ENCODE peak calls at places on chromosome 9, in ten cellular contexts. T is CD8-positive, alpha-beta T cell; P is stomach; H is cardiac muscle cell; W is body of pancreas; Z is ovary; D is Caco-2; K is pancreas; V is IMR-90; B is tibial artery. L is an unnamed sample. For H3K4me1 and H3K9me3, the result is how much of the 10 kb centered on the place peaks cover.

GRCh38 chr9:110543631-110544051 is 35.9 kb downstream of the SVEP1 start:
- DNase-seq in T (no peak), P (no peak), H (peak), W (peak), Z (peak), D (no peak), K (no peak), V (no peak), B (no peak), L (no peak)

GRCh38 chr9:112112941-112113399 is 62.1 kb downstream of the SUSD1 start:
- DNase-seq in T (no peak), P (peak), H (peak), W (peak), Z (no peak), D (peak), K (peak), V (no peak), B (no peak), L (no peak)

GRCh38 chr9:9730174-9730573 is 882.6 kb downstream of the PTPRD start:
- DNase-seq in T (no peak), P (no peak), H (no peak), W (no peak), Z (no peak), D (no peak), K (no peak), V (no peak), B (no peak), L (no peak)

GRCh38 chr9:13899924-13900323 is 414.0 kb downstream of the NFIB start:
- DNase-seq in T (no peak), P (no peak), H (no peak), W (no peak), Z (no peak), D (no peak), K (no peak), V (no peak), B (no peak), L (no peak)

GRCh38 chr9:131709741-131710499 is 30.0 kb downstream of the RAPGEF1 start:
- DNase-seq in T (no peak), P (no peak), H (peak), W (no peak), Z (no peak), D (no peak), K (no peak), V (peak), B (no peak), L (no peak)

GRCh38 chr9:99490736-99491135 is 268.7 kb downstream of the SEC61B start:
- DNase-seq in T (no peak), P (no peak), H (no peak), W (no peak), Z (no peak), D (no peak), K (no peak), V (peak), B (no peak), L (no peak)

GRCh38 chr9:95049761-95050160 is 267.7 kb downstream of the FANCC start:
- DNase-seq in T (no peak), P (no peak), H (peak), W (no peak), Z (no peak), D (no peak), K (no peak), V (no peak), B (no peak), L (no peak)

GRCh38 chr9:33051149-33051548 is 25.3 kb downstream of the SMU1 start:
- DNase-seq in T (no peak), P (no peak), H (no peak), W (no peak), Z (no peak), D (no peak), K (no peak), V (no peak), B (no peak), L (no peak)

GRCh38 chr9:95249986-95250385 is 67.5 kb downstream of the FANCC start:
- DNase-seq in T (no peak), P (no peak), H (no peak), W (peak), Z (no peak), D (no peak), K (peak), V (no peak), B (no peak), L (no peak)

GRCh38 chr9:88991066-88992030 is at the start of gene S1PR3:
- DNase-seq in T (no peak), P (peak), H (peak), W (peak), Z (peak), D (peak), K (peak), V (no peak), B (peak), L (peak)

GRCh38 chr9:70873506-70873905 is 247.9 kb downstream of the TRPM3 start:
- DNase-seq in T (no peak), P (no peak), H (no peak), W (no peak), Z (no peak), D (no peak), K (no peak), V (no peak), B (no peak), L (no peak)

GRCh38 chr9:108125541-108125940 is 636.0 kb upstream of the KLF4 start:
- DNase-seq in T (no peak), P (no peak), H (no peak), W (no peak), Z (no peak), D (peak), K (no peak), V (no peak), B (no peak), L (no peak)
- TF ChIP-seq CTCF in T (no peak), P (no peak), H (peak), W (no peak), Z (no peak), D (peak), K (no peak), V (no peak), B (no peak), L (no peak)

GRCh38 chr9:4510546-4511322 is 20.5 kb downstream of the SLC1A1 start:
- DNase-seq in T (no peak), P (no peak), H (no peak), W (no peak), Z (no peak), D (peak), K (no peak), V (no peak), B (no peak), L (no peak)

GRCh38 chr9:4509590-4509984 is 19.3 kb downstream of the SLC1A1 start:
- DNase-seq in T (no peak), P (no peak), H (no peak), W (no peak), Z (no peak), D (no peak), K (no peak), V (no peak), B (no peak), L (no peak)

GRCh38 chr9:4517274-4517673 is 27.0 kb downstream of the SLC1A1 start:
- DNase-seq in T (no peak), P (no peak), H (no peak), W (no peak), Z (no peak), D (no peak), K (no peak), V (peak), B (no peak), L (no peak)

GRCh38 chr9:4515958-4516375 is 25.7 kb downstream of the SLC1A1 start:
- DNase-seq in T (no peak), P (no peak), H (peak), W (no peak), Z (no peak), D (no peak), K (no peak), V (peak), B (no peak), L (no peak)

GRCh38 chr9:4514252-4515128 is 24.2 kb downstream of the SLC1A1 start:
- DNase-seq in T (no peak), P (no peak), H (no peak), W (no peak), Z (no peak), D (no peak), K (no peak), V (no peak), B (no peak), L (no peak)
- H3K4me1 ChIP-seq in T (under half), P (under half), H (under half), W (under half), Z (under half), D (under half), K (under half), V (under half), B (under half), L (under half)

DNA sequence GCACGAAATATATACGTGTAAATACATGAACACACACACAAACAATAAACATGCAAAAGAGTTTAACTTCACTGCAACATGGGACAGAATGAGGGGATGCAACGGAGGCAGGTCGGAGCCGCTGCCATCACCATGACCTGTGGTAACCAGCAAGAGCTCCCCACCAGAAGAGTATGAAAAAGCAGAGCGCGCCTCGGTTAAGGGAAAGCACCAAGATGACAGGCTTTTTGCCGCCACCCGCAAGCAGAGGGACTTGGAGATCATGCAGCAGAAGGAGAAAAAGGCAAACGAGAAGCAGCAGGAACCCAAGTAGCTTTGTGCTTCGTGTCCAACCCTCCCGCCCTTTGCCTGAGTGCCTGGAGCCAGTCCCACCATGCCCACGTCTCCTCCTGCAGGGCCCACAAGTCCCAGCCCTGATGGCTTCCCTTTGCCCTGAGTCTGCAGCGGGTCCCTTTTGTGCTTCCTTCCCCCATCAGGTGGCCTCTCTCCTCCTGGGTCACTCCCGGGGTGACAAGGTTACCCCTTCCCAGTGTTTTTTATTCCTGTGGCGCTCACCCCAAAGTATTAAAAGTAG is 13.8 kb downstream of the WHRN start:
- DNase-seq in T (no peak), P (no peak), H (no peak), W (no peak), Z (no peak), D (no peak), K (no peak), V (no peak), B (no peak), L (no peak)
- H3K9me3 ChIP-seq in T (under half), P (under half), H (under half), W (under half), Z (under half), D (under half), K (under half), V (under half), B (under half), L (under half)

GRCh38 chr9:21141427-21141882 is at the start of gene IFNW1:
- DNase-seq in T (no peak), P (no peak), H (no peak), W (no peak), Z (no peak), D (peak), K (no peak), V (no peak), B (no peak), L (no peak)
- TF ChIP-seq CTCF in T (no peak), P (no peak), H (peak), W (no peak), Z (no peak), D (no peak), K (no peak), V (no peak), B (no peak), L (no peak)

GRCh38 chr9:93954436-93955355 is at the start of gene BARX1:
- DNase-seq in T (no peak), P (no peak), H (no peak), W (no peak), Z (no peak), D (no peak), K (no peak), V (no peak), B (no peak), L (no peak)
- H3K4me1 ChIP-seq in T (under half), P (half or more), H (under half), W (half or more), Z (under half), D (under half), K (under half), V (under half), B (half or more), L (under half)

GRCh38 chr9:81113408-81114124 is 575.8 kb downstream of the TLE1 start:
- DNase-seq in T (no peak), P (no peak), H (no peak), W (no peak), Z (no peak), D (no peak), K (no peak), V (no peak), B (no peak), L (no peak)
- H3K9me3 ChIP-seq in T (under half), P (under half), H (under half), W (under half), Z (under half), D (under half), K (under half), V (under half), B (under half), L (under half)

GRCh38 chr9:136211006-136211405 is 6.1 kb upstream of the LHX3 start:
- DNase-seq in T (no peak), P (no peak), H (no peak), W (no peak), Z (no peak), D (no peak), K (no peak), V (no peak), B (no peak), L (no peak)

GRCh38 chr9:136211441-136212344 is 6.8 kb upstream of the LHX3 start:
- DNase-seq in T (no peak), P (no peak), H (no peak), W (no peak), Z (no peak), D (no peak), K (no peak), V (no peak), B (no peak), L (no peak)

GRCh38 chr9:136216541-136217240 is 11.8 kb upstream of the LHX3 start:
- DNase-seq in T (no peak), P (no peak), H (no peak), W (no peak), Z (no peak), D (no peak), K (no peak), V (no peak), B (no peak), L (no peak)

GRCh38 chr9:136212345-136212950 is 7.5 kb upstream of the LHX3 start:
- DNase-seq in T (no peak), P (no peak), H (no peak), W (no peak), Z (no peak), D (no peak), K (no peak), V (no peak), B (no peak), L (no peak)

GRCh38 chr9:136213733-136214132 is 8.8 kb upstream of the LHX3 start:
- DNase-seq in T (no peak), P (no peak), H (no peak), W (no peak), Z (no peak), D (no peak), K (no peak), V (no peak), B (no peak), L (no peak)
- TF ChIP-seq CTCF in T (no peak), P (no peak), H (no peak), W (no peak), Z (no peak), D (no peak), K (no peak), V (no peak), B (no peak), L (no peak)

GRCh38 chr9:125525846-125526619 is 181.0 kb downstream of the MAPKAP1 start:
- DNase-seq in T (no peak), P (no peak), H (peak), W (no peak), Z (no peak), D (no peak), K (no peak), V (peak), B (no peak), L (no peak)
- H3K4me1 ChIP-seq in T (under half), P (under half), H (under half), W (under half), Z (under half), D (under half), K (under half), V (under half), B (under half), L (under half)

GRCh38 chr9:138015021-138015829 is 137.6 kb downstream of the CACNA1B start:
- DNase-seq in T (no peak), P (no peak), H (no peak), W (no peak), Z (no peak), D (no peak), K (no peak), V (no peak), B (peak), L (no peak)

GRCh38 chr9:138014570-138014958 is 137.0 kb downstream of the CACNA1B start:
- DNase-seq in T (no peak), P (no peak), H (no peak), W (no peak), Z (peak), D (no peak), K (no peak), V (no peak), B (peak), L (no peak)

GRCh38 chr9:138016406-138017187 is 139.0 kb downstream of the CACNA1B start:
- DNase-seq in T (no peak), P (no peak), H (no peak), W (no peak), Z (no peak), D (no peak), K (no peak), V (no peak), B (no peak), L (no peak)

GRCh38 chr9:138011951-138012500 is 134.4 kb downstream of the CACNA1B start:
- DNase-seq in T (no peak), P (no peak), H (no peak), W (no peak), Z (no peak), D (no peak), K (no peak), V (no peak), B (no peak), L (no peak)

DNA sequence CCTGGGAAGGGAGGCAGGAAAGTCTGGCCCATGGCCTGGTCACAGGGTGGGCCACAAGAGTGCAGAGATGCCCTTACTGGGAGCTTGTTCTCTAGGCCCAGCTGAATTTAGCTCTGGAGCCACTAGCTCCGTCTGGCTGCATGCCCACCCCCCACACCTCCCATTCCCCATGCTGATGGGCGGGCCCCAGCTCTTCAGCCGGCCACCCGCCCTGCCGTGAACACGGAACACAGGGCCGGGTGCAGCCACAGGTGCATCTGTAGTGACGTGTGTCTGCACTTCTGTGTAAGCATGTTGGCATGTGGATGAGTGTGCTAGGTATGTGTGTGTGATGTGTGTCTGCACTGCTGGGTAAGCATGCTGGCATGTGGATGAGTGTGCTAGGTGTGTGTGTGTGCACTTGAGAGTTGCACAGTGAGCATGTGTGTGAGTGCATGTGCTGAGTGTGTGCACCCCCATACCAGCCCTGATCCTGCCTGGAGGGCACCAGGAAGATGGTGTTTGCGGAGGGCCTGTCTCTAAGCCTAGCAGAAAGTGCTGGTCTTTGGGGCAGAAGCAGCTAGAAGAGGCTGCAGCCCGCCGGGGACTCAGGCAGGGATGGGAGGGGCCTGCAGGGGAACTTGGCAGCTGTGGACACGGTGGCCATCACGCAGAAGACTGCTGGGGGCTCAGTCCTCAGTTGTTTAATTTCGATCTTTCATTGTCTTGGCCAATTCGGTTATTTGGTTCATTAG is 136.4 kb downstream of the CACNA1B start:
- DNase-seq in T (no peak), P (no peak), H (no peak), W (no peak), Z (peak), D (no peak), K (no peak), V (no peak), B (peak), L (no peak)
- H3K9me3 ChIP-seq in T (under half), P (under half), H (under half), W (under half), Z (under half), D (under half), K (under half), V (under half), B (under half), L (under half)

GRCh38 chr9:35813434-35814105 is 1.3 kb downstream of the HINT2 start:
- DNase-seq in T (no peak), P (no peak), H (peak), W (no peak), Z (no peak), D (peak), K (no peak), V (peak), B (no peak), L (no peak)
- TF ChIP-seq CTCF in T (no peak), P (no peak), H (peak), W (no peak), Z (no peak), D (peak), K (no peak), V (peak), B (no peak), L (no peak)